ENCODE peak calls at places on chromosomes 7 and 10, in nine cellular contexts. J is stimulated activated CD4-positive, alpha-beta T cell treated with anti-CD3 and anti-CD28 coated beads, Interleukin-4, amount 100 ng/mL, for 4 hours; X is Calu3; R is NCI-H1092; B is Panc1; D is stimulated activated CD8-positive, alpha-beta memory T cell treated with anti-CD3 and anti-CD28 coated beads, Interleukin-12 subunit alpha, Interleukin-12 subunit beta, amount 100 ng/mL, for 1 hour; W is G401; E is HEK293T; Z is fibroblast of villous mesenchyme. H is an unnamed sample.

GRCh38 chr7:137287651-137288258 is 55.8 kb downstream of the PTN start:
- DNase-seq in J (no peak), X (peak), R (no peak), B (no peak), D (no peak), W (no peak), E (no peak), Z (peak), H (no peak)

GRCh38 chr10:47020491-47020890 is 109.3 kb downstream of the PTPN20 start:
- DNase-seq in J (no peak), X (no peak), R (no peak), B (no peak), D (no peak), W (no peak), E (no peak), Z (no peak), H (peak)

GRCh38 chr10:68955786-68956532 is at the start of gene DDX21:
- DNase-seq in J (peak), X (peak), R (peak), B (peak), D (peak), W (peak), E (peak), Z (peak), H (peak)

GRCh38 chr10:35394411-35394851 is 58.1 kb downstream of the CCNY start:
- DNase-seq in J (no peak), X (no peak), R (no peak), B (no peak), D (no peak), W (no peak), E (no peak), Z (no peak), H (no peak)

GRCh38 chr10:112446855-112447691 is at the start of the genes VTI1A and ZDHHC6:
- DNase-seq in J (peak), X (peak), R (peak), B (peak), D (peak), W (peak), E (peak), Z (peak), H (peak)

GRCh38 chr7:79317728-79318127 is 135.7 kb downstream of the MAGI2 start:
- DNase-seq in J (no peak), X (no peak), R (no peak), B (peak), D (no peak), W (no peak), E (peak), Z (peak), H (peak)

GRCh38 chr10:99612167-99612831 is 7.9 kb downstream of the SLC25A28 start:
- DNase-seq in J (no peak), X (peak), R (peak), B (peak), D (no peak), W (peak), E (peak), Z (peak), H (peak)

GRCh38 chr7:155377071-155377836 is 79.6 kb downstream of the INSIG1 start:
- DNase-seq in J (no peak), X (no peak), R (no peak), B (no peak), D (no peak), W (no peak), E (no peak), Z (no peak), H (no peak)

GRCh38 chr10:51117053-51117660 is 42.9 kb downstream of the PRKG1 start:
- DNase-seq in J (no peak), X (no peak), R (no peak), B (no peak), D (no peak), W (no peak), E (no peak), Z (peak), H (no peak)

GRCh38 chr10:103692421-103693069 is 162.8 kb downstream of the SH3PXD2A start:
- DNase-seq in J (no peak), X (no peak), R (no peak), B (no peak), D (no peak), W (peak), E (no peak), Z (no peak), H (no peak)

GRCh38 chr7:44386139-44386913 is 60.9 kb upstream of the CAMK2B start:
- DNase-seq in J (no peak), X (no peak), R (no peak), B (no peak), D (no peak), W (peak), E (no peak), Z (no peak), H (no peak)

GRCh38 chr10:118209215-118209614 is 132.9 kb downstream of the FAM204A start:
- DNase-seq in J (no peak), X (no peak), R (no peak), B (no peak), D (no peak), W (no peak), E (no peak), Z (no peak), H (no peak)

GRCh38 chr10:51718804-51719291 is 19.5 kb upstream of the CSTF2T start:
- DNase-seq in J (no peak), X (no peak), R (no peak), B (no peak), D (no peak), W (no peak), E (no peak), Z (peak), H (no peak)

GRCh38 chr7:21011153-21011552 is 224.5 kb upstream of the SP8 start:
- DNase-seq in J (no peak), X (peak), R (no peak), B (no peak), D (no peak), W (no peak), E (no peak), Z (no peak), H (no peak)

GRCh38 chr10:84329094-84329611 is 764 bp downstream of the CCSER2 start:
- DNase-seq in J (peak), X (no peak), R (no peak), B (no peak), D (peak), W (peak), E (peak), Z (peak), H (peak)

GRCh38 chr10:76115471-76116155 is 684.2 kb downstream of the LRMDA start:
- DNase-seq in J (no peak), X (no peak), R (peak), B (no peak), D (no peak), W (no peak), E (no peak), Z (no peak), H (no peak)

GRCh38 chr10:63935705-63936104 is 414.5 kb downstream of the REEP3 start:
- DNase-seq in J (no peak), X (no peak), R (no peak), B (no peak), D (no peak), W (peak), E (peak), Z (no peak), H (peak)

H was measured in dermis blood vessel endothelial cell.